ENCODE peak calls at places on chromosomes 11 and 22, in nine cellular contexts. Q is mucosa of descending colon; J is HFFc6; N is AG09319; Z is endothelial cell; K is CD8-positive, alpha-beta T cell; E is progenitor cell of endocrine pancreas; Y is fibroblast of villous mesenchyme; C is fibroblast of pulmonary artery. V is an unnamed sample.

GRCh38 chr11:102469196-102469821 is 16.7 kb upstream of the TMEM123 start:
- DNase-seq in Y (peak), N (no peak), Q (no peak), K (no peak), Z (no peak), J (peak), E (no peak), C (peak), V (no peak)

GRCh38 chr22:49549851-49550430 is 277.7 kb downstream of the BRD1 start:
- DNase-seq in Y (no peak), Q (no peak), J (no peak), K (no peak), N (no peak), Z (no peak), E (no peak), C (no peak), V (no peak)

GRCh38 chr22:36286096-36286957 is 33.4 kb downstream of the APOL1 start:
- DNase-seq in N (peak), J (peak), Z (peak), E (peak), Q (peak), K (peak), Y (peak), C (peak), V (peak)

GRCh38 chr11:23509023-23509422 is 648.7 kb upstream of the CCDC179 start:
- DNase-seq in K (no peak), Q (no peak), Y (no peak), J (peak), Z (no peak), E (no peak), N (no peak), C (peak), V (no peak)

GRCh38 chr11:65479184-65480145 is 19.4 kb upstream of the MALAT1 start:
- DNase-seq in K (no peak), E (no peak), Y (peak), Z (no peak), N (peak), J (peak), Q (peak), C (peak), V (peak)

GRCh38 chr11:36976740-36977139 is 378.7 kb upstream of the RAG2 start:
- DNase-seq in Y (no peak), N (no peak), E (no peak), Z (no peak), K (no peak), J (no peak), Q (no peak), C (no peak), V (no peak)

GRCh38 chr11:115627666-115628460 is 123.6 kb upstream of the CADM1 start:
- DNase-seq in J (no peak), K (no peak), C (no peak), Z (no peak), Q (no peak), Y (no peak), E (no peak), N (no peak), V (no peak)

GRCh38 chr11:108580043-108580442 is 13.5 kb downstream of the EXPH5 start:
- DNase-seq in C (no peak), N (no peak), K (no peak), Q (no peak), E (no peak), Y (no peak), J (no peak), Z (no peak), V (no peak)

GRCh38 chr11:64787526-64788320 is 9.4 kb upstream of the SF1 start:
- DNase-seq in K (no peak), C (peak), Y (peak), Z (peak), E (no peak), Q (peak), N (no peak), J (peak), V (peak)

DNA sequence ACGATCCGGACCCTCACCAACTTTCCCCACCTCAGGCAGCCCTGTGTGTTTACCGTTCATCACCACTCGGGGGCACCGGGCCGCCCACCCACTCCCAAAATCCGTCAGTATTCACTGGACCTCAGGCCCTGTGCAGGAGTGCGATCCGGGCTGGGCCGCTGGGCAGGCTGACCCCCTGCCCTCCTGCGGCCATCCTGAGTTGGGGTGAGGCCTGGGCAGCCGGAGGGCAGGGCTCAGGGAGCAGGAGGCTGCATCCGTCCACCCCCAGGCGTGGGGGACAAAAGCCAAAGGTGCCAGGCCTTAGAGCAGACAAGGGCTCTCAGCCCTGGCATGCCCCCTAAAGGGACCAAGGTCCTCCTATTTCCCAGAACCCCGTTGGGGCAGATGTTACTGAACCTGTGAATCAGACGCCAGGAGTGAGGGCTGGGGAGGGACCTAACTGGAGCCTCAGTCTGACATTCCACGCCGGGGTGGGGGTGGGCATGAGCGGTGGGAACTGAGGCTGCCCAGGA is 16.8 kb upstream of the TMEM191C start:
- DNase-seq in K (no peak), Z (peak), Y (no peak), N (no peak), E (no peak), J (no peak), Q (peak), C (no peak), V (peak)
- TF ChIP-seq CTCF in K (no peak), Z (no peak), Y (no peak), N (no peak), E (peak), J (peak), Q (no peak), C (no peak), V (peak)

GRCh38 chr11:95584180-95584579 is 205.4 kb downstream of the FAM76B start:
- DNase-seq in J (peak), Z (no peak), Q (no peak), Y (peak), C (peak), E (no peak), K (no peak), N (no peak), V (no peak)

GRCh38 chr11:95586155-95586554 is 203.4 kb downstream of the FAM76B start:
- DNase-seq in N (no peak), E (no peak), J (no peak), Q (no peak), K (no peak), Y (no peak), Z (no peak), C (no peak), V (no peak)

GRCh38 chr11:95585752-95586077 is 203.9 kb downstream of the FAM76B start:
- DNase-seq in N (no peak), C (no peak), Q (no peak), E (no peak), Z (no peak), J (no peak), Y (no peak), K (no peak), V (no peak)

GRCh38 chr11:95585071-95585751 is 204.4 kb downstream of the FAM76B start:
- DNase-seq in E (no peak), K (no peak), N (no peak), Q (no peak), Y (no peak), J (peak), Z (no peak), C (peak), V (no peak)

DNA sequence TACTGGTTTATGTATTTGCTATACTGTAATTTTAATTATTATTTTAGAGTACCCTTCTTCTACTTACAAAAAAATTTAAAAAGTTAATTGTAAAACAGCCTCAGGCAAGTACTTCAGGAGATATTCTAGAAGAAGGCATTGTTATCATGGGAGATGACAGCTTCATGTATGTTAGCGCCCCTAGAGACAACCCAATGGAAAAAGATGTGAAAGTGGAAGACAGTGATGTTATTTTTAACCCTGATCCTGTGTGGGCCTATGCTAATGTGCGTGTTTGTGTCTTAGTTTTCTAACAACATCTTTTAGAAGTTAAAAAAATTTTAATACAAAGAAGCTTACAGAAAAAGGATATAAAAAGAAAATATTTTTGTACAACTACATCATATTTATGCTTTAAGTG is 205.0 kb downstream of the FAM76B start:
- DNase-seq in C (no peak), Y (no peak), K (no peak), Q (no peak), N (no peak), Z (no peak), J (no peak), E (no peak), V (no peak)
- TF ChIP-seq CTCF in C (no peak), Y (no peak), K (no peak), Q (no peak), N (no peak), Z (no peak), J (no peak), E (no peak), V (no peak)

GRCh38 chr11:17550455-17551346 is 3.6 kb downstream of the OTOG start:
- DNase-seq in E (no peak), Y (no peak), Q (no peak), N (no peak), J (no peak), C (no peak), K (no peak), Z (no peak), V (no peak)
- TF ChIP-seq CTCF in E (no peak), Y (no peak), Q (no peak), N (no peak), J (no peak), C (no peak), K (no peak), Z (no peak), V (no peak)

DNA sequence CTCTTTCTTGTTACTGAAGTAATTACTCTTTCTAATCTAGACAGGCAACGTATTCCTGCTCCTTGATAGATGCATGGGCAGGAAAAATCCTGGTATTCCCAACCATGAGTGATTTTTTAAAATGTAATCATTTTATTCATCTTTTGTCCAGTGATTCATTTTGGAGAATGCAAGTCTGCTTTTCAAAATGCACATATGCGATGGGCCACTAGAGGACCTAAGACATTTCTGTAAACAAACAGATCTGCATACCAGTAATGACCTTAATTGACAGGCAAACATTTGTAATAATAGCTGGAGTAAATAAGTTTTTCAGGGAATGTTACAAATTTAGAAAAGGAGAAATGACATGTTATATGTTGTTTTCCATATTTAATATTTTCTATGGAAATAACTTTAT is 1167.6 kb downstream of the JRKL start:
- DNase-seq in Z (no peak), K (no peak), N (no peak), Y (no peak), E (no peak), J (no peak), C (peak), Q (no peak), V (no peak)
- TF ChIP-seq CTCF in Z (no peak), K (no peak), N (no peak), Y (no peak), E (no peak), J (peak), C (peak), Q (no peak), V (no peak)

V was measured in glutamatergic neuron.